ENCODE peak calls at places on chromosomes 13 and 19, in six cellular contexts. N, F, O, I, P and S are unnamed samples.

GRCh38 chr13:40148103-40148502 is 492.6 kb downstream of the COG6 start:
- DNase-seq in N (no peak), F (no peak), O (no peak), I (no peak), P (no peak), S (no peak)

GRCh38 chr13:112575680-112576079 is 12.3 kb downstream of the TUBGCP3 start:
- DNase-seq in N (no peak), F (no peak), O (peak; percentile 35), I (no peak), P (no peak), S (no peak)

GRCh38 chr19:35224681-35225604 is 3.6 kb downstream of the FAM187B start:
- DNase-seq in N (no peak), F (no peak), O (no peak), I (no peak), P (no peak), S (no peak)

GRCh38 chr19:55315956-55316525 is 9.1 kb downstream of the TMEM150B start:
- DNase-seq in N (no peak), F (no peak), O (no peak), I (no peak), P (no peak), S (no peak)

GRCh38 chr19:10088949-10089554 is 2.9 kb downstream of the SHFL start:
- DNase-seq in N (no peak), F (no peak), O (no peak), I (no peak), P (no peak), S (no peak)

GRCh38 chr13:50071399-50071798 is 56.2 kb downstream of the KCNRG start:
- DNase-seq in N (no peak), F (no peak), O (peak; percentile 10), I (no peak), P (no peak), S (no peak)

GRCh38 chr13:97977376-97977705 is 23.9 kb downstream of the IPO5 start:
- DNase-seq in N (no peak), F (no peak), O (no peak), I (no peak), P (no peak), S (no peak)

GRCh38 chr19:33796164-33797100 is at the start of gene KCTD15:
- DNase-seq in N (no peak), F (no peak), O (peak; percentile 86), I (no peak), P (no peak), S (no peak)

GRCh38 chr19:19405919-19406877 is 723 bp downstream of the GATAD2A start:
- DNase-seq in N (no peak), F (no peak), O (peak; percentile 80), I (no peak), P (no peak), S (peak; percentile 59)

GRCh38 chr13:109196896-109197295 is 567.5 kb downstream of the MYO16 start:
- DNase-seq in N (no peak), F (peak; percentile 38), O (no peak), I (no peak), P (peak; percentile 3), S (peak; percentile 6)

GRCh38 chr13:51292000-51292550 is 47.4 kb upstream of the SERPINE3 start:
- DNase-seq in N (no peak), F (no peak), O (no peak), I (no peak), P (no peak), S (no peak)

GRCh38 chr19:5143471-5144411 is 174.8 kb downstream of the KDM4B start:
- DNase-seq in N (no peak), F (no peak), O (no peak), I (no peak), P (no peak), S (no peak)

GRCh38 chr13:94020833-94021232 is 458.6 kb downstream of the DCT start:
- DNase-seq in N (no peak), F (no peak), O (no peak), I (no peak), P (no peak), S (no peak)

GRCh38 chr19:16095071-16095571 is 16.6 kb upstream of the RAB8A start:
- DNase-seq in N (no peak), F (no peak), O (no peak), I (no peak), P (no peak), S (no peak)

GRCh38 chr13:99614465-99614885 is 113.2 kb downstream of the TM9SF2 start:
- DNase-seq in N (no peak), F (no peak), O (peak; percentile 32), I (no peak), P (peak; percentile 76), S (peak; percentile 63)

GRCh38 chr19:7348587-7349230 is at the start of gene ARHGEF18:
- DNase-seq in N (no peak), F (no peak), O (no peak), I (peak; percentile 59), P (no peak), S (no peak)

GRCh38 chr19:32294871-32295438 is 50.5 kb upstream of the ZNF507 start:
- DNase-seq in N (no peak), F (no peak), O (no peak), I (no peak), P (no peak), S (no peak)

GRCh38 chr19:2495130-2495641 is 19.3 kb downstream of the GADD45B start:
- DNase-seq in N (no peak), F (no peak), O (peak; percentile 70), I (no peak), P (no peak), S (peak; percentile 80)

GRCh38 chr19:2477141-2477710 is 1.3 kb downstream of the GADD45B start:
- DNase-seq in N (no peak), F (no peak), O (no peak), I (no peak), P (no peak), S (no peak)

GRCh38 chr13:37944476-37945442 is 75.2 kb upstream of the TRPC4 start:
- DNase-seq in N (no peak), F (no peak), O (no peak), I (no peak), P (no peak), S (no peak)

GRCh38 chr13:67296511-67296910 is 66.4 kb upstream of the PCDH9 start:
- DNase-seq in N (no peak), F (no peak), O (no peak), I (no peak), P (no peak), S (no peak)

GRCh38 chr19:31783592-31783991 is 434.4 kb upstream of the TSHZ3 start:
- DNase-seq in N (no peak), F (no peak), O (no peak), I (no peak), P (no peak), S (no peak)

GRCh38 chr13:68050746-68051145 is 820.6 kb upstream of the PCDH9 start:
- DNase-seq in N (no peak), F (no peak), O (no peak), I (no peak), P (no peak), S (no peak)

GRCh38 chr19:40811478-40812341 is 12.7 kb downstream of the EGLN2 start:
- DNase-seq in N (no peak), F (no peak), O (no peak), I (no peak), P (no peak), S (no peak)
- TF ChIP-seq JUND in N (no peak), F (no peak), O (no peak), I (no peak), P (no peak), S (no peak)

GRCh38 chr19:13718733-13719132 is 45.6 kb upstream of the MRI1 start:
- DNase-seq in N (peak; percentile 29), F (no peak), O (peak; percentile 28), I (no peak), P (no peak), S (peak; percentile 23)
- TF ChIP-seq JUND in N (no peak), F (no peak), O (no peak), I (no peak), P (no peak), S (no peak)

DNA sequence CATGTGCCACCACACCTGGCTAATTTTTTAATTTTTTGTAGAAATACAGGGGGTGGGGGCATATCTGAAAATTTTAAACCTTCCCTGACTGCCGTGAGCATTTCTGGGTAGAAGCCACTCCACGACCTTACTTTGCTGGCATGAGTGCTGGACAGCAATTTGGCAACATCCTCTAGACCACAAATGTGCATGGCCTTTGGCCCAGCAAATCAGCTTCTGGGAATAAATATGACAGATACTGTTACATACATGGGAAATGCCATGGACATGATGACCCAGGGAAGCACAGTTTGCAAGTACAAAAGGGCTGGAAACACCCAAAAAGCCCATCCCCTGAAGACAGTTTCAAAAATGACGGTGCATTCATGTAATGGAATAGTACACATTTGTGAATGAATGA is 3.2 kb upstream of the PVR start:
- DNase-seq in N (no peak), F (no peak), O (no peak), I (no peak), P (no peak), S (no peak)
- TF ChIP-seq JUND in N (no peak), F (no peak), O (no peak), I (no peak), P (no peak), S (no peak)

DNA sequence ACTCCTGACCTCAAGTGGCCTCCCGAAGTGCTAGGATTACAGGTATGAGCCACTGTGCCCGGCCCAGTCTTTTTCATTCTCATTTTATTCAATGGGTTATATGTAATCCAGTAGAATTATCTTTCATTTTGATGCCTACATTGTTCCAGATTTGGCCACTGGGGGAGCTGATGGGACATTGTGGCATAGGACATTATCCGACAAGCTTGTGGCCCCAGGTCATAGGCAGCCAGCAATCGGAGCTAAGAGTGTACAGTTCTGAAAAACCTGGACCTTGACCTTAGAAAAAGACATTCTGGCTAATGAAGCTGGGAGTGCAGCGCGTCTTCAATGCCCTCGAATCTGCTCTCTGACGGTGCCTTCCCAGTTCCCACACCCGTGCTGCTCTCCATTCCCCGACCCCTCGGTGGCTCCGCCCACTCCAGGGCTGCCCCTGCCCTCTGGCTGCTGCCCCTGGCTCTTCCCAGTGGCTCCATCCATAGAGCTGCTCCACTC is 108.7 kb downstream of the TEX29 start:
- DNase-seq in N (no peak), F (peak; percentile 58), O (peak; percentile 54), I (no peak), P (peak; percentile 49), S (peak; percentile 19)
- TF ChIP-seq JUND in N (no peak), F (no peak), O (no peak), I (no peak), P (no peak), S (no peak)

GRCh38 chr19:48686103-48686502 is 9.7 kb upstream of the FUT2 start:
- DNase-seq in N (no peak), F (no peak), O (no peak), I (no peak), P (peak; percentile 85), S (no peak)
- TF ChIP-seq JUND in N (no peak), F (no peak), O (no peak), I (no peak), P (no peak), S (no peak)